ENCODE peak calls at places on chromosomes 16 and 17, in eight cellular contexts. One of them, this sample, is unnamed.

GRCh38 chr17:7587831-7588230 is 2.1 kb downstream of the SOX15 start:
- DNase-seq in aorta: no peak
- DNase-seq in neural progenitor cell: no peak
- DNase-seq in GM12865: no peak
- DNase-seq in NB4: no peak
- DNase-seq in brain microvascular endothelial cell: no peak
- DNase-seq in HL-60: peak
- DNase-seq in prostate gland: no peak
- DNase-seq in this sample: no peak

GRCh38 chr17:74296548-74296936 is 22.5 kb downstream of the DNAI2 start:
- DNase-seq in aorta: no peak
- DNase-seq in neural progenitor cell: peak
- DNase-seq in GM12865: peak
- DNase-seq in NB4: peak
- DNase-seq in brain microvascular endothelial cell: peak
- DNase-seq in HL-60: peak
- DNase-seq in prostate gland: peak
- DNase-seq in this sample: peak

GRCh38 chr17:45305532-45306087 is 11.2 kb downstream of the MAP3K14 start:
- DNase-seq in aorta: no peak
- DNase-seq in neural progenitor cell: no peak
- DNase-seq in GM12865: no peak
- DNase-seq in NB4: no peak
- DNase-seq in brain microvascular endothelial cell: peak
- DNase-seq in HL-60: no peak
- DNase-seq in prostate gland: no peak
- DNase-seq in this sample: no peak

GRCh38 chr16:50298591-50299507 is 32.5 kb downstream of the ADCY7 start:
- DNase-seq in aorta: peak
- DNase-seq in neural progenitor cell: no peak
- DNase-seq in GM12865: no peak
- DNase-seq in NB4: no peak
- DNase-seq in brain microvascular endothelial cell: no peak
- DNase-seq in HL-60: no peak
- DNase-seq in prostate gland: no peak
- DNase-seq in this sample: no peak

GRCh38 chr17:50356418-50356817 is 10.5 kb downstream of the XYLT2 start:
- DNase-seq in aorta: peak
- DNase-seq in neural progenitor cell: no peak
- DNase-seq in GM12865: no peak
- DNase-seq in NB4: no peak
- DNase-seq in brain microvascular endothelial cell: no peak
- DNase-seq in HL-60: no peak
- DNase-seq in prostate gland: no peak
- DNase-seq in this sample: no peak

GRCh38 chr16:4709481-4709880 is 16.1 kb downstream of the NUDT16L1 start:
- DNase-seq in aorta: no peak
- DNase-seq in neural progenitor cell: no peak
- DNase-seq in GM12865: no peak
- DNase-seq in NB4: no peak
- DNase-seq in brain microvascular endothelial cell: no peak
- DNase-seq in HL-60: no peak
- DNase-seq in prostate gland: no peak
- DNase-seq in this sample: no peak

GRCh38 chr17:4537451-4538235 is 17.5 kb downstream of the MYBBP1A start:
- DNase-seq in aorta: no peak
- DNase-seq in neural progenitor cell: no peak
- DNase-seq in GM12865: no peak
- DNase-seq in NB4: no peak
- DNase-seq in brain microvascular endothelial cell: no peak
- DNase-seq in HL-60: no peak
- DNase-seq in prostate gland: no peak
- DNase-seq in this sample: no peak

GRCh38 chr17:30299000-30299399 is 7.3 kb upstream of the BLMH start:
- DNase-seq in aorta: no peak
- DNase-seq in neural progenitor cell: no peak
- DNase-seq in GM12865: no peak
- DNase-seq in NB4: no peak
- DNase-seq in brain microvascular endothelial cell: no peak
- DNase-seq in HL-60: no peak
- DNase-seq in prostate gland: no peak
- DNase-seq in this sample: no peak

GRCh38 chr17:40956401-40957254 is 10.1 kb downstream of the KRT39 start:
- DNase-seq in aorta: no peak
- DNase-seq in neural progenitor cell: no peak
- DNase-seq in GM12865: no peak
- DNase-seq in NB4: no peak
- DNase-seq in brain microvascular endothelial cell: peak
- DNase-seq in HL-60: no peak
- DNase-seq in prostate gland: no peak
- DNase-seq in this sample: no peak

GRCh38 chr17:49280061-49280460 is 49.5 kb upstream of the PHOSPHO1 start:
- DNase-seq in aorta: no peak
- DNase-seq in neural progenitor cell: no peak
- DNase-seq in GM12865: no peak
- DNase-seq in NB4: no peak
- DNase-seq in brain microvascular endothelial cell: no peak
- DNase-seq in HL-60: no peak
- DNase-seq in prostate gland: no peak
- DNase-seq in this sample: no peak

GRCh38 chr17:78342438-78343098 is 17.3 kb downstream of the SOCS3 start:
- DNase-seq in aorta: peak
- DNase-seq in neural progenitor cell: no peak
- DNase-seq in GM12865: no peak
- DNase-seq in NB4: peak
- DNase-seq in brain microvascular endothelial cell: peak
- DNase-seq in HL-60: no peak
- DNase-seq in prostate gland: no peak
- DNase-seq in this sample: no peak
- H3K4me3 ChIP-seq in aorta: no peak
- H3K4me3 ChIP-seq in neural progenitor cell: peak
- H3K4me3 ChIP-seq in GM12865: no peak
- H3K4me3 ChIP-seq in NB4: peak
- H3K4me3 ChIP-seq in brain microvascular endothelial cell: peak
- H3K4me3 ChIP-seq in HL-60: peak
- H3K4me3 ChIP-seq in prostate gland: peak
- H3K4me3 ChIP-seq in this sample: no peak

GRCh38 chr17:10033982-10034381 is 128.9 kb upstream of the RCVRN start:
- DNase-seq in aorta: no peak
- DNase-seq in neural progenitor cell: no peak
- DNase-seq in GM12865: no peak
- DNase-seq in NB4: peak
- DNase-seq in brain microvascular endothelial cell: no peak
- DNase-seq in HL-60: peak
- DNase-seq in prostate gland: no peak
- DNase-seq in this sample: no peak
- H3K4me3 ChIP-seq in aorta: no peak
- H3K4me3 ChIP-seq in neural progenitor cell: no peak
- H3K4me3 ChIP-seq in GM12865: no peak
- H3K4me3 ChIP-seq in NB4: peak
- H3K4me3 ChIP-seq in brain microvascular endothelial cell: no peak
- H3K4me3 ChIP-seq in HL-60: no peak
- H3K4me3 ChIP-seq in prostate gland: no peak
- H3K4me3 ChIP-seq in this sample: no peak

GRCh38 chr16:72255785-72256184 is 83.8 kb upstream of the PMFBP1 start:
- DNase-seq in aorta: no peak
- DNase-seq in neural progenitor cell: no peak
- DNase-seq in GM12865: no peak
- DNase-seq in NB4: no peak
- DNase-seq in brain microvascular endothelial cell: no peak
- DNase-seq in HL-60: no peak
- DNase-seq in prostate gland: no peak
- DNase-seq in this sample: no peak

GRCh38 chr16:72261127-72261526 is 89.2 kb upstream of the PMFBP1 start:
- DNase-seq in aorta: no peak
- DNase-seq in neural progenitor cell: no peak
- DNase-seq in GM12865: no peak
- DNase-seq in NB4: no peak
- DNase-seq in brain microvascular endothelial cell: no peak
- DNase-seq in HL-60: no peak
- DNase-seq in prostate gland: no peak
- DNase-seq in this sample: no peak

DNA sequence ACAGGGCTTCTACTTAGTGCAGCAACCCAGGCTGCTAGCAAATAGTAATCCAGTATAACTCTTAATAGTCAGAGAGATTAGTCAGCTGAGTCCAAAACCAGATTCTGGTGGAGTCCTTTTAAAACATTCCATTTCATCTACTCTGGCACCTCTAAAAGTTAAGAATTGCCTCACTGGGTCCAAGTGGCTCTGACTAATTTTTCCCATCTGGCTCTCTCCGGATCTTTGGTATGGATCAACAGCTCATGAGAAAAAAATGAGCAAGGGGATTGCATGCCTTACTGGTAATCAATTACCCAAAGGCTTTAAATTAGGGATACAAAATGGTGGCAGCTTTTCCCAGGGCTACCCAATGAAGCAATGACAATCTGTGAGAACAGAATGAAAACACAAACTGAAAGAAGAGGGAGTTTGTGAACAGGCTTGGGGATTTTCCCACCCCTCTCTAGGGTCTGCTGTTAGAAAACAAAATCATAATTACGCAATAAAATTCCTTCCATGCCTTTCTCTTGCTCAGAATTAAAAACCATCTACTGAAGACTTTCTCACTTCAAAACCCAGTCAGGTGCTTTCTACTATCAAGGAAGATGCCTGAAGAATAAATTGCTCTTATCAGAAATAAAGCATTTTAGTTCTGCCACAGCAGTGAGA is 84.6 kb upstream of the PMFBP1 start:
- DNase-seq in aorta: no peak
- DNase-seq in neural progenitor cell: no peak
- DNase-seq in GM12865: no peak
- DNase-seq in NB4: no peak
- DNase-seq in brain microvascular endothelial cell: peak
- DNase-seq in HL-60: no peak
- DNase-seq in prostate gland: no peak
- DNase-seq in this sample: no peak
- H3K4me3 ChIP-seq in aorta: no peak
- H3K4me3 ChIP-seq in neural progenitor cell: no peak
- H3K4me3 ChIP-seq in GM12865: no peak
- H3K4me3 ChIP-seq in NB4: no peak
- H3K4me3 ChIP-seq in brain microvascular endothelial cell: no peak
- H3K4me3 ChIP-seq in HL-60: no peak
- H3K4me3 ChIP-seq in prostate gland: no peak
- H3K4me3 ChIP-seq in this sample: no peak

GRCh38 chr16:56317998-56318912 is 107.1 kb downstream of the AMFR start:
- DNase-seq in aorta: peak
- DNase-seq in neural progenitor cell: peak
- DNase-seq in GM12865: peak
- DNase-seq in NB4: peak
- DNase-seq in brain microvascular endothelial cell: peak
- DNase-seq in HL-60: peak
- DNase-seq in prostate gland: peak
- DNase-seq in this sample: peak
- H3K4me3 ChIP-seq in aorta: no peak
- H3K4me3 ChIP-seq in neural progenitor cell: no peak
- H3K4me3 ChIP-seq in GM12865: no peak
- H3K4me3 ChIP-seq in NB4: no peak
- H3K4me3 ChIP-seq in brain microvascular endothelial cell: peak
- H3K4me3 ChIP-seq in HL-60: peak
- H3K4me3 ChIP-seq in prostate gland: no peak
- H3K4me3 ChIP-seq in this sample: no peak

DNA sequence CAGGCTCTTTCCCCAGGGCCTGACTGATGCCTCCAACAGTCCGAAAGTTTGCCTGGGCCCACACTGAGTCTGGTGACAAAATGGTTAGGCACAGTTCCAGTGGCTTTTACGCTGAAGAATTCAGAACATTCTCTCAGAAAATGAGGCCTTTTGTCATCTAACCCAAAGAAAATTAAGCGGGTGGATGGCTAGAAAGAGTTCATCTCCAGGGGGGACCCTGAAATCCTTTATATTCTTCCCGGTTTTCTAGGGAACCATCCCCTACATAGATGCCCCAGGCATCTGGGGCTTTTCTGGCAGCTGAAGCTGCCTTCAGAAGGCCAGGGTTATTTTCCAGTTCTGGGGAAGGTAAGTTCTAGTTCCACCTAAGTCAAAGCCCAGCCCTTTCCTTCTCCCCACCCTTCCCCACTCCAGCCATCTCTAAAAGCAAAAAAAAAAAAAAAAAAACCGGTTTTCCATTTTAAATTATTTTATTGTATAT is 2.2 kb downstream of the RASD1 start:
- DNase-seq in aorta: no peak
- DNase-seq in neural progenitor cell: peak
- DNase-seq in GM12865: no peak
- DNase-seq in NB4: no peak
- DNase-seq in brain microvascular endothelial cell: no peak
- DNase-seq in HL-60: no peak
- DNase-seq in prostate gland: no peak
- DNase-seq in this sample: no peak
- H3K4me3 ChIP-seq in aorta: no peak
- H3K4me3 ChIP-seq in neural progenitor cell: peak
- H3K4me3 ChIP-seq in GM12865: no peak
- H3K4me3 ChIP-seq in NB4: no peak
- H3K4me3 ChIP-seq in brain microvascular endothelial cell: no peak
- H3K4me3 ChIP-seq in HL-60: no peak
- H3K4me3 ChIP-seq in prostate gland: peak
- H3K4me3 ChIP-seq in this sample: no peak

GRCh38 chr16:88809676-88810165 is 2.0 kb downstream of the APRT start:
- DNase-seq in aorta: no peak
- DNase-seq in neural progenitor cell: no peak
- DNase-seq in GM12865: peak
- DNase-seq in NB4: peak
- DNase-seq in brain microvascular endothelial cell: no peak
- DNase-seq in HL-60: no peak
- DNase-seq in prostate gland: no peak
- DNase-seq in this sample: no peak
- H3K4me3 ChIP-seq in aorta: no peak
- H3K4me3 ChIP-seq in neural progenitor cell: no peak
- H3K4me3 ChIP-seq in GM12865: peak
- H3K4me3 ChIP-seq in NB4: peak
- H3K4me3 ChIP-seq in brain microvascular endothelial cell: no peak
- H3K4me3 ChIP-seq in HL-60: peak
- H3K4me3 ChIP-seq in prostate gland: no peak
- H3K4me3 ChIP-seq in this sample: no peak

DNA sequence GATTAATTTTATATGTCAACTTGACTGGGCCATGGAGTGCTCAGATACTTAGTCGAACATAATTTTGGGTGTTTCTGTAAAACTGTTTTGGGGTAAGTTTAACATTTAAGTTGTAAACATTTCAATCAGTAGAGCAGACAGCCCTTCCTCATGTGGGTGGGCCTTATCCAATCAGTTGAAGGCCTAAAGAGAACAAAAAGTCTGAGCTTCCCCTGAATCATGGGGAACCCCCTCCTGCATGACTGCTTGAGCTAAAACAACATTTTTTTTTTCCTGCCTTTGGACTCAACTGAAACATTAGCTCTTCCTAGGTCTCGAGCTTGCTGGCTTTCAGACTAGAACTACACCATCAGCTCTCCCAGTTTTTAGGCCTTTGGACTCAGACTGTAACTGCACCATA is 327.3 kb upstream of the SOX9 start:
- DNase-seq in aorta: no peak
- DNase-seq in neural progenitor cell: no peak
- DNase-seq in GM12865: no peak
- DNase-seq in NB4: no peak
- DNase-seq in brain microvascular endothelial cell: peak
- DNase-seq in HL-60: no peak
- DNase-seq in prostate gland: no peak
- DNase-seq in this sample: no peak
- H3K4me3 ChIP-seq in aorta: no peak
- H3K4me3 ChIP-seq in neural progenitor cell: no peak
- H3K4me3 ChIP-seq in GM12865: no peak
- H3K4me3 ChIP-seq in NB4: no peak
- H3K4me3 ChIP-seq in brain microvascular endothelial cell: no peak
- H3K4me3 ChIP-seq in HL-60: no peak
- H3K4me3 ChIP-seq in prostate gland: no peak
- H3K4me3 ChIP-seq in this sample: no peak

GRCh38 chr17:2215616-2216364 is 87.8 kb downstream of the SMG6 start:
- DNase-seq in aorta: peak
- DNase-seq in neural progenitor cell: peak
- DNase-seq in GM12865: peak
- DNase-seq in NB4: no peak
- DNase-seq in brain microvascular endothelial cell: peak
- DNase-seq in HL-60: peak
- DNase-seq in prostate gland: no peak
- DNase-seq in this sample: no peak
- H3K4me3 ChIP-seq in aorta: peak
- H3K4me3 ChIP-seq in neural progenitor cell: no peak
- H3K4me3 ChIP-seq in GM12865: peak
- H3K4me3 ChIP-seq in NB4: no peak
- H3K4me3 ChIP-seq in brain microvascular endothelial cell: peak
- H3K4me3 ChIP-seq in HL-60: no peak
- H3K4me3 ChIP-seq in prostate gland: no peak
- H3K4me3 ChIP-seq in this sample: no peak

This sample was measured in thyroid gland.